ENCODE peak calls at places on chromosomes 6 and 20, in seven cellular contexts. One of them, this sample, is unnamed.

GRCh38 chr6:30821862-30822784 is 62.2 kb upstream of the DDR1 start:
- ATAC-seq in K562: peak
- ATAC-seq in HepG2: peak
- ATAC-seq in GM12878: peak
- ATAC-seq in upper lobe of left lung: peak
- ATAC-seq in HCT116: peak
- ATAC-seq in Panc1: peak
- ATAC-seq in this sample: no peak

GRCh38 chr6:132751306-132751705 is 6.4 kb downstream of the VNN2 start:
- ATAC-seq in K562: no peak
- ATAC-seq in HepG2: no peak
- ATAC-seq in GM12878: peak
- ATAC-seq in upper lobe of left lung: peak
- ATAC-seq in HCT116: no peak
- ATAC-seq in Panc1: no peak
- ATAC-seq in this sample: no peak

GRCh38 chr6:122495612-122496011 is 24.0 kb upstream of the SERINC1 start:
- ATAC-seq in K562: no peak
- ATAC-seq in HepG2: no peak
- ATAC-seq in GM12878: peak
- ATAC-seq in upper lobe of left lung: no peak
- ATAC-seq in HCT116: no peak
- ATAC-seq in Panc1: no peak
- ATAC-seq in this sample: no peak

GRCh38 chr6:133641111-133641510 is 247.8 kb upstream of the TCF21 start:
- ATAC-seq in K562: no peak
- ATAC-seq in HepG2: no peak
- ATAC-seq in GM12878: no peak
- ATAC-seq in upper lobe of left lung: no peak
- ATAC-seq in HCT116: no peak
- ATAC-seq in Panc1: no peak
- ATAC-seq in this sample: no peak

GRCh38 chr20:21699216-21699508 is 6.3 kb upstream of the PAX1 start:
- ATAC-seq in K562: no peak
- ATAC-seq in HepG2: no peak
- ATAC-seq in GM12878: no peak
- ATAC-seq in upper lobe of left lung: no peak
- ATAC-seq in HCT116: no peak
- ATAC-seq in Panc1: no peak
- ATAC-seq in this sample: no peak

GRCh38 chr6:158492881-158493280 is 67.0 kb upstream of the TMEM181 start:
- ATAC-seq in K562: no peak
- ATAC-seq in HepG2: no peak
- ATAC-seq in GM12878: no peak
- ATAC-seq in upper lobe of left lung: no peak
- ATAC-seq in HCT116: no peak
- ATAC-seq in Panc1: no peak
- ATAC-seq in this sample: no peak

GRCh38 chr20:5710551-5710950 is 39.6 kb upstream of the SHLD1 start:
- ATAC-seq in K562: no peak
- ATAC-seq in HepG2: no peak
- ATAC-seq in GM12878: no peak
- ATAC-seq in upper lobe of left lung: no peak
- ATAC-seq in HCT116: no peak
- ATAC-seq in Panc1: no peak
- ATAC-seq in this sample: no peak

GRCh38 chr6:72216222-72217106 is 330.1 kb downstream of the RIMS1 start:
- ATAC-seq in K562: no peak
- ATAC-seq in HepG2: no peak
- ATAC-seq in GM12878: no peak
- ATAC-seq in upper lobe of left lung: no peak
- ATAC-seq in HCT116: no peak
- ATAC-seq in Panc1: no peak
- ATAC-seq in this sample: no peak

GRCh38 chr6:116266803-116267202 is 12.9 kb downstream of the TSPYL1 start:
- ATAC-seq in K562: no peak
- ATAC-seq in HepG2: no peak
- ATAC-seq in GM12878: no peak
- ATAC-seq in upper lobe of left lung: no peak
- ATAC-seq in HCT116: no peak
- ATAC-seq in Panc1: no peak
- ATAC-seq in this sample: no peak

GRCh38 chr20:11305406-11305805 is 612.3 kb upstream of the BTBD3 start:
- ATAC-seq in K562: no peak
- ATAC-seq in HepG2: no peak
- ATAC-seq in GM12878: peak
- ATAC-seq in upper lobe of left lung: no peak
- ATAC-seq in HCT116: no peak
- ATAC-seq in Panc1: no peak
- ATAC-seq in this sample: no peak

GRCh38 chr6:158655569-158656450 is 6.0 kb downstream of the SYTL3 start:
- ATAC-seq in K562: peak
- ATAC-seq in HepG2: peak
- ATAC-seq in GM12878: no peak
- ATAC-seq in upper lobe of left lung: peak
- ATAC-seq in HCT116: no peak
- ATAC-seq in Panc1: no peak
- ATAC-seq in this sample: no peak

DNA sequence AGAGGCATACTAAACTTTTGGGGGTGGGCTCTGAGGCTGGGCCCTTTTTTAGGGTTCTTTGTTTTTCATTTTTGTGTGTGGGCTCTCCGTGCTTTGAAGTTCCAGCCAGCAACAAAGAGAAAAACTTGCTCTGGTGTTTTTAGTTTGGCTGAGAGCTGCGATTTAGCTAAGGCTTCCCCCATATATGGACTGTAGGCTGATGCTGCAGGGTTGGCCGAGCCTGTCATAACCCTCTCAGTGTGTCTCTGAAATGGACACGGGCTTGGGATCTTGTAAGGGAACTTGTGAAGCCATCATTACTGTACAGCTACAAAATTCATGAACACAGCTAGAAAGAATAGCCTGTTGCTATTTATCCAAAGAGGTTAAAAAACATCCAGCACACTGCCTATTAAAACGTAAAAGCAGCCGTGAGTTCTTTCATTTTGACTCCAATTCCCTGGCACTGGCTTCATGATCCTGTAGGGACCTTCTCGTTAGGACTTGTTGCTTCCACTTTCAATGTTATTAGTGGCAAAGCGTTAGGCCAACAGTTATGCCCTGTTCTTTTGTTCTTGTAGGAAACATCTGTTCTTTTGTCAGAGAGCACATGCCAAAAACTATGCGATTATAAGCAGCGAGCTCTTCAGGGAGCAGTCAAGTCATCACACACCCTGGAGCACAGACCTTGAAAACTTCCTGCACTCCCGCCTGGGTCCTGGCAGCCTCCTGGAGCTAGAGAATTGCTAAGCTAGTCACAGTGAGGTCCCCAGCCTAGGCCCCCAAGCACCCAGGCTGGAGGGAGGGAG is 609.7 kb upstream of the ARID1B start:
- ATAC-seq in K562: no peak
- ATAC-seq in HepG2: no peak
- ATAC-seq in GM12878: no peak
- ATAC-seq in upper lobe of left lung: peak
- ATAC-seq in HCT116: no peak
- ATAC-seq in Panc1: no peak
- ATAC-seq in this sample: peak
- H3K4me3 ChIP-seq in K562: no peak
- H3K4me3 ChIP-seq in HepG2: no peak
- H3K4me3 ChIP-seq in GM12878: no peak
- H3K4me3 ChIP-seq in upper lobe of left lung: peak
- H3K4me3 ChIP-seq in HCT116: no peak
- H3K4me3 ChIP-seq in Panc1: no peak
- H3K4me3 ChIP-seq in this sample: peak

GRCh38 chr6:144989319-144990099 is 704.4 kb downstream of the UTRN start:
- ATAC-seq in K562: no peak
- ATAC-seq in HepG2: no peak
- ATAC-seq in GM12878: no peak
- ATAC-seq in upper lobe of left lung: no peak
- ATAC-seq in HCT116: no peak
- ATAC-seq in Panc1: no peak
- ATAC-seq in this sample: no peak

GRCh38 chr6:144993870-144994269 is 708.7 kb downstream of the UTRN start:
- ATAC-seq in K562: no peak
- ATAC-seq in HepG2: no peak
- ATAC-seq in GM12878: no peak
- ATAC-seq in upper lobe of left lung: no peak
- ATAC-seq in HCT116: no peak
- ATAC-seq in Panc1: no peak
- ATAC-seq in this sample: no peak

GRCh38 chr6:144986271-144986670 is 701.1 kb downstream of the UTRN start:
- ATAC-seq in K562: no peak
- ATAC-seq in HepG2: no peak
- ATAC-seq in GM12878: no peak
- ATAC-seq in upper lobe of left lung: no peak
- ATAC-seq in HCT116: no peak
- ATAC-seq in Panc1: no peak
- ATAC-seq in this sample: no peak

GRCh38 chr6:144990768-144991167 is 705.6 kb downstream of the UTRN start:
- ATAC-seq in K562: no peak
- ATAC-seq in HepG2: no peak
- ATAC-seq in GM12878: no peak
- ATAC-seq in upper lobe of left lung: no peak
- ATAC-seq in HCT116: no peak
- ATAC-seq in Panc1: no peak
- ATAC-seq in this sample: no peak
- TF ChIP-seq POLR2AphosphoS5 in K562: no peak
- TF ChIP-seq POLR2AphosphoS5 in HepG2: no peak
- TF ChIP-seq POLR2AphosphoS5 in GM12878: no peak
- TF ChIP-seq POLR2AphosphoS5 in upper lobe of left lung: no peak
- TF ChIP-seq POLR2AphosphoS5 in HCT116: no peak
- TF ChIP-seq POLR2AphosphoS5 in Panc1: no peak
- TF ChIP-seq POLR2AphosphoS5 in this sample: no peak

GRCh38 chr20:31517373-31517772 is 3.1 kb downstream of the HM13 start:
- ATAC-seq in K562: peak
- ATAC-seq in HepG2: peak
- ATAC-seq in GM12878: no peak
- ATAC-seq in upper lobe of left lung: peak
- ATAC-seq in HCT116: peak
- ATAC-seq in Panc1: peak
- ATAC-seq in this sample: no peak
- H3K4me3 ChIP-seq in K562: no peak
- H3K4me3 ChIP-seq in HepG2: peak
- H3K4me3 ChIP-seq in GM12878: peak
- H3K4me3 ChIP-seq in upper lobe of left lung: no peak
- H3K4me3 ChIP-seq in HCT116: no peak
- H3K4me3 ChIP-seq in Panc1: peak
- H3K4me3 ChIP-seq in this sample: no peak

DNA sequence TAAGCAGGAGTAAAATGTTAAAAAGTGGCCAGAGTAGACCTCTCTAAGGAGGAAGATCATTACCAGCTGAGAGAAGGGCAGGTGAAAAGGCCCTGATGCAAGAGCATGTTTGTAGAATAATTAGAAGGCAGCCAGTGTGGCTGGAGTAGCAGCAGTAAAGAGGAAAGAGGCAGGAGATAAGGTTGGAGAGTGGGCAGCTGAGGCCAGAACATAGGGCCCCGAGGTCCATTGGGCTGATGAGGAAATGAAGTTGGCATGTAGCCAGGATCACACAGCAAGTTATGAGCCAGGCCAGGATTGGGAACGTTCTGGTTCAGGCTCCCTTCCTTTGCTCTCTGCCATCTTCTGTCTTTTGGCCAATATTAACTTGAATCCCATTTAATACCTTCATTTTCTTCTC is 51.6 kb downstream of the RALY start:
- ATAC-seq in K562: peak
- ATAC-seq in HepG2: peak
- ATAC-seq in GM12878: no peak
- ATAC-seq in upper lobe of left lung: peak
- ATAC-seq in HCT116: no peak
- ATAC-seq in Panc1: no peak
- ATAC-seq in this sample: peak
- TF ChIP-seq POLR2AphosphoS5 in K562: no peak
- TF ChIP-seq POLR2AphosphoS5 in HepG2: no peak
- TF ChIP-seq POLR2AphosphoS5 in GM12878: no peak
- TF ChIP-seq POLR2AphosphoS5 in upper lobe of left lung: no peak
- TF ChIP-seq POLR2AphosphoS5 in HCT116: no peak
- TF ChIP-seq POLR2AphosphoS5 in Panc1: no peak
- TF ChIP-seq POLR2AphosphoS5 in this sample: no peak

GRCh38 chr6:125173341-125173740 is 19.8 kb downstream of the TPD52L1 start:
- ATAC-seq in K562: no peak
- ATAC-seq in HepG2: no peak
- ATAC-seq in GM12878: no peak
- ATAC-seq in upper lobe of left lung: no peak
- ATAC-seq in HCT116: no peak
- ATAC-seq in Panc1: no peak
- ATAC-seq in this sample: no peak
- H3K4me3 ChIP-seq in K562: no peak
- H3K4me3 ChIP-seq in HepG2: no peak
- H3K4me3 ChIP-seq in GM12878: no peak
- H3K4me3 ChIP-seq in upper lobe of left lung: no peak
- H3K4me3 ChIP-seq in HCT116: no peak
- H3K4me3 ChIP-seq in Panc1: no peak
- H3K4me3 ChIP-seq in this sample: no peak

DNA sequence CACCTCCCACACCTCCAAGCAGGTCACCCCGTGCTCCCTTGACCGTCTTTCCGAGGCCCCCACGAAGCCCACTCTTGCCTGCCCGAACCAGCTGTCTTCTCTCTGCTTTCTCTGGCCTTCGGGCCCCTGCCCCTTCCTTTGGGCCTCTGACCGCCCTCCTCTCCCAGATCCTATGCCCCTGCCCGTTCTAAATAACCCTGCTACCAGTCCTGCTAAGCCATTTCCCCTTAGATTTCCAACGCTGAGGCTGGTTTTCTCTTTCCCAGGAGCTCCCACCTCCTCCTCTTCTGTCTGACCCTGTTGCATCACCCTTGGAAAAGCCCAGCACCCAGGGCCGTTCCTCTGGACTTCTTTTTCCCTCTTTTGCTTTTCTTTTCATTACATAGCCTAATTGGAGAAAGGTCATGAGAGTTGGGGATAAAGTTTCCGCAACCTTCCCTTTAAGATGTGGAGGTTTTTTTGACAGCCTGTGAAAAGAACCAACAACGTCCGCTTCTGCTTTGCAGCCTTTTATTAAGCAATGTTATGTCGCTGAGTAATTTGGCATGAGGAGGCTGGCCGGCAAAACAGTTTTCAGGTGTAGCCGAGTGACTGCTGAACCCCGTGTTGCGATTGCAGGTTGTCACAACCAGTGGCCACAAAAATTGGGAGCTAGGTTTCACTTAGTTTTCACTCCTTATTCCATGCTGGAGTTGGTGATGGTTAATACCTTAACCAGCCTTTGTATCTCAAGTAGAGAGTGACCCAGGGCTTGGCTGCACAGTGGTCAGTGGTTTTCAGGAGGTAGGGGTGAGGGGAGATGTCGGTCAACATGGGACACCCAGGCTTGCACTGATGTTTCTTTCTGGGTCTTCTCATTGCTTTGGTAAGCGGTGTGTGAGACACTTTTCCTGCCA is 970 bp downstream of the BLTP3A start:
- ATAC-seq in K562: peak
- ATAC-seq in HepG2: peak
- ATAC-seq in GM12878: peak
- ATAC-seq in upper lobe of left lung: peak
- ATAC-seq in HCT116: no peak
- ATAC-seq in Panc1: peak
- ATAC-seq in this sample: peak
- TF ChIP-seq POLR2AphosphoS5 in K562: no peak
- TF ChIP-seq POLR2AphosphoS5 in HepG2: peak
- TF ChIP-seq POLR2AphosphoS5 in GM12878: no peak
- TF ChIP-seq POLR2AphosphoS5 in upper lobe of left lung: no peak
- TF ChIP-seq POLR2AphosphoS5 in HCT116: no peak
- TF ChIP-seq POLR2AphosphoS5 in Panc1: no peak
- TF ChIP-seq POLR2AphosphoS5 in this sample: peak